ENCODE peak calls at places on chromosomes 2 and 18, in five cellular contexts. J is K562; V is PC-9; A is naive thymus-derived CD4-positive, alpha-beta T cell; T is GM23248. D is an unnamed sample. For H3K27me3 and H3K36me3, the result is how much of the 10 kb centered on the place peaks cover.

GRCh38 chr2:40043191-40043590 is 264.1 kb upstream of the THUMPD2 start:
- DNase-seq in J (no peak), V (no peak), A (no peak), T (peak), D (no peak)

GRCh38 chr2:19706332-19706731 is 195.5 kb downstream of the TTC32 start:
- DNase-seq in J (no peak), V (no peak), A (no peak), T (peak), D (no peak)

GRCh38 chr2:186422226-186422625 is 63.8 kb upstream of the ZC3H15 start:
- DNase-seq in J (no peak), V (no peak), A (no peak), T (peak), D (no peak)

GRCh38 chr2:37625781-37626548 is 45.5 kb downstream of the CDC42EP3 start:
- DNase-seq in J (no peak), V (no peak), A (peak), T (peak), D (no peak)

GRCh38 chr2:23578964-23579671 is 194.1 kb downstream of the KLHL29 start:
- DNase-seq in J (no peak), V (no peak), A (no peak), T (no peak), D (no peak)

GRCh38 chr2:240901986-240902614 is 4.0 kb upstream of the CROCC2 start:
- DNase-seq in J (no peak), V (no peak), A (no peak), T (no peak), D (no peak)

GRCh38 chr2:163646659-163647058 is 89.1 kb downstream of the FIGN start:
- DNase-seq in J (no peak), V (no peak), A (no peak), T (no peak), D (no peak)

GRCh38 chr18:7520200-7520780 is 46.8 kb upstream of the PTPRM start:
- DNase-seq in J (no peak), V (no peak), A (no peak), T (no peak), D (no peak)

GRCh38 chr2:175837046-175837445 is 165.0 kb downstream of the LNPK start:
- DNase-seq in J (no peak), V (no peak), A (no peak), T (peak), D (peak)

GRCh38 chr18:55287935-55288868 is 299.8 kb downstream of the TCF4 start:
- DNase-seq in J (no peak), V (no peak), A (no peak), T (peak), D (no peak)

GRCh38 chr2:202038471-202039277 is 5.0 kb downstream of the FZD7 start:
- DNase-seq in J (peak), V (peak), A (no peak), T (peak), D (no peak)

GRCh38 chr2:107588960-107589542 is 237.6 kb upstream of the RGPD4 start:
- DNase-seq in J (no peak), V (no peak), A (no peak), T (peak), D (no peak)

GRCh38 chr2:224110811-224111210 is 71.7 kb upstream of the SERPINE2 start:
- DNase-seq in J (no peak), V (no peak), A (no peak), T (no peak), D (no peak)

GRCh38 chr2:37589298-37589697 is 82.1 kb downstream of the CDC42EP3 start:
- DNase-seq in J (no peak), V (no peak), A (no peak), T (peak), D (no peak)

GRCh38 chr2:7704296-7704865 is 787.2 kb downstream of the RNF144A start:
- DNase-seq in J (no peak), V (no peak), A (no peak), T (peak), D (no peak)

GRCh38 chr2:79792097-79792496 is 279.2 kb downstream of the CTNNA2 start:
- DNase-seq in J (no peak), V (no peak), A (no peak), T (no peak), D (no peak)

GRCh38 chr2:133791191-133791590 is 222.9 kb upstream of the NCKAP5 start:
- DNase-seq in J (no peak), V (no peak), A (no peak), T (peak), D (no peak)

GRCh38 chr18:48566588-48566987 is 27.8 kb downstream of the CTIF start:
- DNase-seq in J (peak), V (no peak), A (no peak), T (no peak), D (no peak)

GRCh38 chr2:238487652-238488346 is 61.1 kb downstream of the ASB1 start:
- DNase-seq in J (no peak), V (no peak), A (no peak), T (no peak), D (no peak)

GRCh38 chr2:16392647-16393482 is 272.8 kb downstream of the CYRIA start:
- DNase-seq in J (no peak), V (no peak), A (no peak), T (no peak), D (no peak)

GRCh38 chr2:121944072-121944829 is 188.8 kb downstream of the TSN start:
- DNase-seq in J (no peak), V (no peak), A (no peak), T (peak), D (peak)

GRCh38 chr2:162989507-162989906 is 150.9 kb upstream of the KCNH7 start:
- DNase-seq in J (no peak), V (no peak), A (no peak), T (no peak), D (no peak)

GRCh38 chr18:62979172-62979571 is 263.8 kb downstream of the PHLPP1 start:
- DNase-seq in J (no peak), V (no peak), A (no peak), T (peak), D (no peak)

GRCh38 chr2:201403904-201404303 is 46.8 kb upstream of the FLACC1 start:
- DNase-seq in J (no peak), V (no peak), A (no peak), T (peak), D (peak)

GRCh38 chr2:37318401-37318800 is 6.2 kb downstream of the PRKD3 start:
- DNase-seq in J (no peak), V (no peak), A (no peak), T (peak), D (no peak)

GRCh38 chr2:189308056-189308790 is 128.7 kb upstream of the COL5A2 start:
- DNase-seq in J (no peak), V (no peak), A (no peak), T (no peak), D (no peak)

GRCh38 chr18:3654442-3655253 is 204.7 kb downstream of the TGIF1 start:
- DNase-seq in J (no peak), V (no peak), A (no peak), T (no peak), D (no peak)

GRCh38 chr18:10318686-10318960 is 135.8 kb upstream of the APCDD1 start:
- DNase-seq in J (no peak), V (no peak), A (no peak), T (peak), D (no peak)

GRCh38 chr2:235716875-235717496 is 223.1 kb downstream of the AGAP1 start:
- DNase-seq in J (no peak), V (no peak), A (no peak), T (no peak), D (no peak)

GRCh38 chr2:76599732-76600368 is 889.1 kb upstream of the GCFC2 start:
- DNase-seq in J (peak), V (peak), A (no peak), T (peak), D (peak)

GRCh38 chr18:63374520-63374919 is 7.5 kb upstream of the KDSR start:
- DNase-seq in J (no peak), V (no peak), A (no peak), T (no peak), D (no peak)

GRCh38 chr2:127675335-127676261 is at the start of gene LIMS2:
- DNase-seq in J (no peak), V (peak), A (no peak), T (peak), D (no peak)
- H3K27me3 ChIP-seq in J (half or more), V (half or more), A (under half), T (under half), D (under half)

DNA sequence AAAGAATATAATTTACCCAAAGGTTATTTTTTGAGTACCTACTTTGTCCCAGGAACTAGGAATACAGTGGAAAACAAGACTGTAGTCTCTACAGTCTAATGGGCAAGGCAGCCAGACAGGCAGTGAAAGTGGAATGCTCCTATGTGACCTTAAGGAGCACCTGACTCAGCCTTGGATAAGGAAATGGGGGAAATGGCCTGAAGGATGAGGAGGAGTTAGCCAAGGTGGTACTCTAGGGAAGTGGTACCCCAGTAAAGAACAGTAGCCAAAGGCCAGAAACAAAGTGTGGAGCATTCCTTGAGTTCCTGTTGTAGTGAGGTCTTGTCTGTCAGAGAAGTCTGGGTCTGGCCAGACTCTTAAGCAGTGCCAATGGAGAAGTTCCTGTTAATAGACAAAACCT is 6.0 kb downstream of the ZNF397 start:
- DNase-seq in J (no peak), V (no peak), A (no peak), T (no peak), D (no peak)
- H3K36me3 ChIP-seq in J (half or more), V (under half), A (under half), T (half or more), D (under half)

GRCh38 chr2:28516430-28516829 is 20.6 kb downstream of the PLB1 start:
- DNase-seq in J (no peak), V (no peak), A (no peak), T (no peak), D (no peak)
- H3K27me3 ChIP-seq in J (under half), V (under half), A (under half), T (half or more), D (under half)

DNA sequence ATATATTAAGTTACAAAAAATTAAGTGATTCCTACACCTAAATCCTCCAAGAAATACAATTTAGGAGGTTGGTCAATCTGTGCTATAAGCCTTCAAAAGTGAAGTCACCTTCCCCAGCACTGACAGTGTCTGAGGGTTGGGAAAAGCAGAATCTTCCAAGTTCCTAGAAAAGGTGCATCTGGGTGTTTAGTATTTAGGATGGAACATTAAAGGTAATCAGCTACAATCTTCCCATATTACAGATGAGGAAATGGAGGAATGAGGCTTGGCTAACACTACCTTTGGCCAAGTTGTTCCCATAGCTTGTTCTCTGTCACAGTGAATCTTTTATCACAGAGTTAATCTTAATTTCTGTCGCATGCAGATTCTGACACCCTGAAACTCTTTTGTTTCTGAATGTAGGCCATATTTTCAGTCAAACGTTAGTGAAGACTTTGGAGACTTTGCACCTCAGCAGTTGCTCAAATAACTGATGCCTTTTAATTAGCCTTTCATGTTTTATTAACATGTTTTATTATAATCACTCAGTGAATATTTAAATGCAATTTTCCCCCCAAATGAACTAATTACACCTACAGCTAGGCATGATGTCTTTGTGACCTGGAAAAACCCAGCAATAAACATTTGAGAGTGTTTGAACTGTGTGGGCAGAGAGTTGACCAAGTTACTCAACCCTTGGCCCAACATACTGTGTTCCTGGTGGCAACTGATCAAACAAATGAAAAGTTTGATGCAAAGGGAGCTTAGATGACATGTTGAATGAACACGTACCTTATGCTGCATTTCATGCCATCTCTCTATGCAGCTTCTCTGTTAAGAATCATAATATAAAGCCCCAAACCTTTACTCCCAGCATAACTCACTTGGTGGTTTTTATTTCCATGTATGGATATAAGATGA is 17.6 kb downstream of the FN1 start:
- DNase-seq in J (no peak), V (no peak), A (no peak), T (peak), D (no peak)
- H3K36me3 ChIP-seq in J (under half), V (under half), A (under half), T (half or more), D (under half)

DNA sequence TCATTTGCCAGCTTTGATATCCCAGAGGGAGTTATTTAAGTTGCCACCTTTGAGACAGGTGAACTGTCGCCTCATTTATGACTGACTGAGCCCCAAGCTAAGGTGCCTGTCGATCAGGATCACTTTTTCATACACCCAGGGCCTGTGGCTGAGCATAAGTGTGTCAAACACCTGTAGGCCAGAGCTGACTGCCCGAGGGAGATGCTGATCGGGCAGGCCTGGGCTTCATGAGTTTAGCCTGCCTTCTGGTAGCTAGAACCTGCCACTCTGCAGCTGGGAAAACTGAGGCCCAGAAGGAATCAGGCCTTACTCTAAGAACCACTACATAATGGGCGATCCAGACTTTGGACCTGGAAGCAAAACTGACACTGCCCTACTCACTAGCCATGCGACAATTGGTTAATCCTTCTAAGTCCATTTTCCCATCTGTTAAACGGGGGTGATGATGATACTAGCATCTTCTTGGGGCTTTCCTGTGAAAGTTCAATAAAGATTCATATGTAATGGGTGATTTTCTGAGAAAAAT is 188.7 kb upstream of the GLI2 start:
- DNase-seq in J (no peak), V (no peak), A (no peak), T (no peak), D (no peak)
- H3K27me3 ChIP-seq in J (half or more), V (under half), A (under half), T (under half), D (under half)

DNA sequence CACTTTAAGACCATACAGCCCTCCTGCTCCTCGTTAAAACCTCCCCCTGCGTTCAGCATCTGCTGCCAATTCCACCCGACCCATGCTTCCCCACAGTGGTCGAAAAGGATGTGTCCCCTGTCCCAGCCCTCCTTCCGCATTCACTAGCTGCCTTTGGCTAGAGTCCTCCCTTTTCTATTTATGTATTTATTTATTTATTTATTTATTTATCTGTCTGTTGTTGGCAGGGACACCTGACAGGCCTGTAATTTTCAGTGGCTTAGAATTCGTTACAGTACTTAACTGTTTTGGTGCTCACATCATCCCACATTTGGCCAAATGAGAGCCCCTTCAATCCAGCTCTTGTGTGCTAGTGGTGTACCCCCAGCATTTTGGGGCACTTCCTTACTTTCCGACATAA is 50.8 kb downstream of the GNAL start:
- DNase-seq in J (no peak), V (no peak), A (no peak), T (no peak), D (no peak)
- H3K36me3 ChIP-seq in J (under half), V (under half), A (under half), T (under half), D (under half)

GRCh38 chr2:45153126-45153525 is 143.9 kb upstream of the SIX2 start:
- DNase-seq in J (no peak), V (no peak), A (no peak), T (no peak), D (no peak)
- H3K27me3 ChIP-seq in J (under half), V (under half), A (under half), T (under half), D (under half)

D was measured in kidney epithelial cell.